ENCODE peak calls at places on chromosomes 12 and 14, in five cellular contexts. One of them, this sample, is unnamed.

GRCh38 chr12:86379337-86379736 is 123.1 kb upstream of the MGAT4C start:
- DNase-seq in mesenchymal stem cell: no peak
- DNase-seq in neuronal stem cell: no peak
- DNase-seq in H1: no peak
- DNase-seq in trophoblast cell: no peak
- DNase-seq in this sample: no peak

GRCh38 chr12:104710940-104711725 is 247.0 kb downstream of the SLC41A2 start:
- DNase-seq in mesenchymal stem cell: no peak
- DNase-seq in neuronal stem cell: no peak
- DNase-seq in H1: no peak
- DNase-seq in trophoblast cell: no peak
- DNase-seq in this sample: no peak

GRCh38 chr14:55103005-55103640 is 25.9 kb upstream of the LGALS3 start:
- DNase-seq in mesenchymal stem cell: peak; percentile 91
- DNase-seq in neuronal stem cell: peak; percentile 31
- DNase-seq in H1: peak; percentile 81
- DNase-seq in trophoblast cell: peak; percentile 98
- DNase-seq in this sample: peak; percentile 89

GRCh38 chr14:94161979-94162378 is 12.1 kb upstream of the PPP4R4 start:
- DNase-seq in mesenchymal stem cell: no peak
- DNase-seq in neuronal stem cell: no peak
- DNase-seq in H1: no peak
- DNase-seq in trophoblast cell: no peak
- DNase-seq in this sample: no peak

GRCh38 chr12:109741970-109742372 is 28.3 kb downstream of the FAM222A start:
- DNase-seq in mesenchymal stem cell: no peak
- DNase-seq in neuronal stem cell: no peak
- DNase-seq in H1: peak; percentile 39
- DNase-seq in trophoblast cell: no peak
- DNase-seq in this sample: peak; percentile 23

GRCh38 chr12:98574110-98574509 is 19.4 kb upstream of the SLC25A3 start:
- DNase-seq in mesenchymal stem cell: no peak
- DNase-seq in neuronal stem cell: no peak
- DNase-seq in H1: no peak
- DNase-seq in trophoblast cell: no peak
- DNase-seq in this sample: no peak

GRCh38 chr12:7304456-7304855 is 584 bp downstream of the ACSM4 start:
- DNase-seq in mesenchymal stem cell: no peak
- DNase-seq in neuronal stem cell: no peak
- DNase-seq in H1: no peak
- DNase-seq in trophoblast cell: no peak
- DNase-seq in this sample: no peak

GRCh38 chr12:108635997-108636808 is 2.5 kb upstream of the SELPLG start:
- DNase-seq in mesenchymal stem cell: no peak
- DNase-seq in neuronal stem cell: no peak
- DNase-seq in H1: no peak
- DNase-seq in trophoblast cell: no peak
- DNase-seq in this sample: no peak

GRCh38 chr12:5969156-5969973 is 24.3 kb upstream of the ANO2 start:
- DNase-seq in mesenchymal stem cell: no peak
- DNase-seq in neuronal stem cell: no peak
- DNase-seq in H1: no peak
- DNase-seq in trophoblast cell: no peak
- DNase-seq in this sample: peak; percentile 42

GRCh38 chr12:80837342-80837978 is 100.3 kb downstream of the LIN7A start:
- DNase-seq in mesenchymal stem cell: peak; percentile 54
- DNase-seq in neuronal stem cell: peak; percentile 51
- DNase-seq in H1: no peak
- DNase-seq in trophoblast cell: peak; percentile 52
- DNase-seq in this sample: peak; percentile 72

GRCh38 chr12:6961695-6962284 is 8.7 kb downstream of the PHB2 start:
- DNase-seq in mesenchymal stem cell: peak; percentile 91
- DNase-seq in neuronal stem cell: peak; percentile 72
- DNase-seq in H1: peak; percentile 79
- DNase-seq in trophoblast cell: peak; percentile 70
- DNase-seq in this sample: peak; percentile 92

GRCh38 chr12:29158364-29158763 is 9.3 kb downstream of the FAR2 start:
- DNase-seq in mesenchymal stem cell: peak; percentile 38
- DNase-seq in neuronal stem cell: no peak
- DNase-seq in H1: no peak
- DNase-seq in trophoblast cell: peak; percentile 44
- DNase-seq in this sample: no peak

GRCh38 chr14:55386037-55386798 is 25.4 kb downstream of the ATG14 start:
- DNase-seq in mesenchymal stem cell: no peak
- DNase-seq in neuronal stem cell: no peak
- DNase-seq in H1: no peak
- DNase-seq in trophoblast cell: no peak
- DNase-seq in this sample: no peak

GRCh38 chr12:93219947-93220346 is 157.8 kb upstream of the NUDT4 start:
- DNase-seq in mesenchymal stem cell: no peak
- DNase-seq in neuronal stem cell: no peak
- DNase-seq in H1: no peak
- DNase-seq in trophoblast cell: no peak
- DNase-seq in this sample: no peak

GRCh38 chr12:4763549-4763948 is 43.3 kb downstream of the GALNT8 start:
- DNase-seq in mesenchymal stem cell: no peak
- DNase-seq in neuronal stem cell: peak; percentile 61
- DNase-seq in H1: peak; percentile 88
- DNase-seq in trophoblast cell: no peak
- DNase-seq in this sample: peak; percentile 99

GRCh38 chr12:8038659-8039114 is 6.2 kb downstream of the FOXJ2 start:
- DNase-seq in mesenchymal stem cell: peak; percentile 85
- DNase-seq in neuronal stem cell: peak; percentile 27
- DNase-seq in H1: peak; percentile 75
- DNase-seq in trophoblast cell: no peak
- DNase-seq in this sample: peak; percentile 89

GRCh38 chr12:31440134-31440533 is 114.2 kb upstream of the SINHCAF start:
- DNase-seq in mesenchymal stem cell: no peak
- DNase-seq in neuronal stem cell: no peak
- DNase-seq in H1: no peak
- DNase-seq in trophoblast cell: no peak
- DNase-seq in this sample: no peak

GRCh38 chr12:31440586-31440985 is 114.6 kb upstream of the SINHCAF start:
- DNase-seq in mesenchymal stem cell: no peak
- DNase-seq in neuronal stem cell: no peak
- DNase-seq in H1: peak; percentile 20
- DNase-seq in trophoblast cell: no peak
- DNase-seq in this sample: no peak

GRCh38 chr12:31444801-31445200 is 118.9 kb upstream of the SINHCAF start:
- DNase-seq in mesenchymal stem cell: no peak
- DNase-seq in neuronal stem cell: no peak
- DNase-seq in H1: peak; percentile 10
- DNase-seq in trophoblast cell: no peak
- DNase-seq in this sample: no peak
- H2BK12ac ChIP-seq in mesenchymal stem cell: no peak overlapping the region
- H2BK12ac ChIP-seq in neuronal stem cell: no peak overlapping the region
- H2BK12ac ChIP-seq in H1: no peak overlapping the region
- H2BK12ac ChIP-seq in trophoblast cell: no peak overlapping the region
- H2BK12ac ChIP-seq in this sample: no peak overlapping the region

GRCh38 chr12:32486158-32486557 is 86.8 kb downstream of the FGD4 start:
- DNase-seq in mesenchymal stem cell: no peak
- DNase-seq in neuronal stem cell: no peak
- DNase-seq in H1: no peak
- DNase-seq in trophoblast cell: peak; percentile 35
- DNase-seq in this sample: no peak
- H3K27ac ChIP-seq in mesenchymal stem cell: no peak overlapping the region
- H3K27ac ChIP-seq in neuronal stem cell: no peak overlapping the region
- H3K27ac ChIP-seq in H1: no peak overlapping the region
- H3K27ac ChIP-seq in trophoblast cell: no peak overlapping the region
- H3K27ac ChIP-seq in this sample: no peak overlapping the region

DNA sequence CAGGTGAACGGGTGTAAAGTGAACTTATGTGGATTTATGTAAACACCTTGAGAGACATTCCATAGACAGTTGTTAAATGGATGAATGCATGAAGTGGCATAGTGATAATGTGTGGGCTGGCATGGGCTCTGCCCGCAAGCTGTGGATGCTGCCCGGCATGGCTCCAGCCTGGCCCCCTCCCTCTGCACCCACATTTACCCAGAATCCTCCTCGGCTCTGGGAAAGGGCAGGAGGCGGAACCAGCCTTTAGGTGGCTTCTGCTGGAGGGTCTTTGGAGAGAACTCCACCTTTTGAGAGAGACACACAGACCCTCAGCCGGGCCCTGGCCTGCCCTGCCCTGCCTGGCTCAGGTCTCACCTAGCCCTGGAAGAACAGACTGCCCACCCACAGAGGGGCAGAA is 18.7 kb downstream of the RASAL1 start:
- DNase-seq in mesenchymal stem cell: no peak
- DNase-seq in neuronal stem cell: no peak
- DNase-seq in H1: no peak
- DNase-seq in trophoblast cell: no peak
- DNase-seq in this sample: no peak
- H2BK12ac ChIP-seq in mesenchymal stem cell: no peak overlapping the region
- H2BK12ac ChIP-seq in neuronal stem cell: no peak overlapping the region
- H2BK12ac ChIP-seq in H1: no peak overlapping the region
- H2BK12ac ChIP-seq in trophoblast cell: no peak overlapping the region
- H2BK12ac ChIP-seq in this sample: no peak overlapping the region

GRCh38 chr12:116090516-116090915 is 187.0 kb downstream of the MED13L start:
- DNase-seq in mesenchymal stem cell: no peak
- DNase-seq in neuronal stem cell: no peak
- DNase-seq in H1: no peak
- DNase-seq in trophoblast cell: no peak
- DNase-seq in this sample: no peak
- H3K27ac ChIP-seq in mesenchymal stem cell: no peak overlapping the region
- H3K27ac ChIP-seq in neuronal stem cell: no peak overlapping the region
- H3K27ac ChIP-seq in H1: no peak overlapping the region
- H3K27ac ChIP-seq in trophoblast cell: no peak overlapping the region
- H3K27ac ChIP-seq in this sample: no peak overlapping the region

GRCh38 chr12:128928361-128928760 is 75.1 kb downstream of the GLT1D1 start:
- DNase-seq in mesenchymal stem cell: no peak
- DNase-seq in neuronal stem cell: no peak
- DNase-seq in H1: no peak
- DNase-seq in trophoblast cell: no peak
- DNase-seq in this sample: no peak
- H2BK12ac ChIP-seq in mesenchymal stem cell: no peak overlapping the region
- H2BK12ac ChIP-seq in neuronal stem cell: no peak overlapping the region
- H2BK12ac ChIP-seq in H1: no peak overlapping the region
- H2BK12ac ChIP-seq in trophoblast cell: no peak overlapping the region
- H2BK12ac ChIP-seq in this sample: no peak overlapping the region

GRCh38 chr12:51910168-51910567 is 2.9 kb downstream of the ACVRL1 start:
- DNase-seq in mesenchymal stem cell: no peak
- DNase-seq in neuronal stem cell: no peak
- DNase-seq in H1: no peak
- DNase-seq in trophoblast cell: no peak
- DNase-seq in this sample: no peak

GRCh38 chr12:51911788-51912711 is 4.7 kb downstream of the ACVRL1 start:
- DNase-seq in mesenchymal stem cell: peak; percentile 91
- DNase-seq in neuronal stem cell: no peak
- DNase-seq in H1: no peak
- DNase-seq in trophoblast cell: no peak
- DNase-seq in this sample: no peak

GRCh38 chr12:51908876-51909592 is 1.7 kb downstream of the ACVRL1 start:
- DNase-seq in mesenchymal stem cell: no peak
- DNase-seq in neuronal stem cell: no peak
- DNase-seq in H1: no peak
- DNase-seq in trophoblast cell: no peak
- DNase-seq in this sample: no peak

GRCh38 chr12:51911307-51911706 is 4.0 kb downstream of the ACVRL1 start:
- DNase-seq in mesenchymal stem cell: no peak
- DNase-seq in neuronal stem cell: no peak
- DNase-seq in H1: no peak
- DNase-seq in trophoblast cell: no peak
- DNase-seq in this sample: no peak

DNA sequence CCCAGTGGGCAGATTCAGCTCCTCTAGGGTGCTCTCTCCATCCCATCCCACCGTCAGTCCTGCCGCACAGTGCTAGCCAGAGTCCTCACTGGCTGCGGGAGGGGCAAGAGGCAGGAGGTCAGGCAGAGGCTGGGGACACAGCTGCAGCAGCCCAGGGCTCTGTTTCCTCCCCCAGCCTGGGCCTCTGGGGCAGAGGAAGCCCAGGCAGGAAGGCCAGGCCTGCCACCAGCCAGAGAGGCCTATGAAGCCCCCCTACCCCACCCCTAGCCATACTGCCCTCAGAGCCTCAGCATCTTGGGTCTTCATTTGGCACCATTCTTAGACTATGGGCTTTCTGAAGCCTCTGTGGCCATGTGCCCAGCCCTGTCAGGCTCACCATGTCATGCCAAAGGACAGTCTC is 3.4 kb downstream of the ACVRL1 start:
- DNase-seq in mesenchymal stem cell: no peak
- DNase-seq in neuronal stem cell: no peak
- DNase-seq in H1: no peak
- DNase-seq in trophoblast cell: no peak
- DNase-seq in this sample: no peak
- H3K27ac ChIP-seq in mesenchymal stem cell: no peak overlapping the region
- H3K27ac ChIP-seq in neuronal stem cell: no peak overlapping the region
- H3K27ac ChIP-seq in H1: no peak overlapping the region
- H3K27ac ChIP-seq in trophoblast cell: no peak overlapping the region
- H3K27ac ChIP-seq in this sample: no peak overlapping the region